ENCODE peak calls at places on chromosomes 5 and 9, in nine cellular contexts. M is progenitor cell of endocrine pancreas, Y is NCI-H2029 treated with DMSO at 0.1 percent for 48 hours, E is RWPE1, P is sciatic nerve, S is left cardiac atrium, D is NCI-H524, U is M059J, T is T-cell. B is an unnamed sample.

GRCh38 chr9:79176298-79176697 is 395.5 kb upstream of the TLE4 start:
- DNase-seq in Y (no peak), E (no peak), P (no peak), M (no peak), S (no peak), D (no peak), T (no peak), U (peak; percentile 52), B (no peak)

GRCh38 chr5:142324377-142324870 is 397 bp downstream of the SPRY4 start:
- DNase-seq in Y (no peak), P (peak; percentile 68), U (peak; percentile 64), T (no peak), S (peak; percentile 60), D (no peak), M (peak; percentile 29), E (peak; percentile 53), B (no peak)

GRCh38 chr5:58406394-58406793 is 53.5 kb downstream of the PLK2 start:
- DNase-seq in E (no peak), P (no peak), U (no peak), T (no peak), M (no peak), S (no peak), Y (no peak), D (no peak), B (no peak)

GRCh38 chr5:133998807-133999206 is 6.0 kb downstream of the VDAC1 start:
- DNase-seq in T (no peak), M (no peak), Y (no peak), U (no peak), E (no peak), S (no peak), D (no peak), P (no peak), B (no peak)

GRCh38 chr5:81121836-81122235 is 111.3 kb upstream of the CKMT2 start:
- DNase-seq in S (no peak), U (no peak), M (no peak), D (no peak), E (no peak), Y (no peak), T (no peak), P (no peak), B (no peak)

GRCh38 chr9:132994410-132995120 is 16.1 kb downstream of the GFI1B start:
- DNase-seq in Y (no peak), U (peak; percentile 49), D (no peak), S (no peak), P (no peak), M (no peak), E (peak; percentile 57), T (no peak), B (peak; percentile 32)

GRCh38 chr9:134682651-134683364 is 41.2 kb downstream of the COL5A1 start:
- DNase-seq in Y (no peak), S (no peak), M (no peak), P (no peak), U (no peak), D (no peak), T (no peak), E (no peak), B (no peak)

GRCh38 chr5:135139397-135140134 is 105.5 kb upstream of the PITX1 start:
- DNase-seq in Y (no peak), U (peak; percentile 87), D (no peak), T (no peak), S (no peak), E (peak; percentile 98), M (no peak), P (no peak), B (no peak)

GRCh38 chr5:141603912-141604311 is 14.9 kb downstream of the DIAPH1 start:
- DNase-seq in M (no peak), D (no peak), P (no peak), S (no peak), Y (no peak), U (no peak), E (no peak), T (no peak), B (no peak)

GRCh38 chr9:136021171-136021890 is 60.2 kb upstream of the UBAC1 start:
- DNase-seq in U (no peak), Y (no peak), M (no peak), D (no peak), T (no peak), P (peak; percentile 56), E (no peak), S (no peak), B (no peak)

GRCh38 chr9:124455820-124456219 is 5.6 kb downstream of the ADGRD2 start:
- DNase-seq in Y (no peak), E (no peak), S (no peak), D (no peak), P (no peak), U (no peak), T (no peak), M (no peak), B (no peak)

GRCh38 chr9:85688361-85688760 is 53.4 kb downstream of the AGTPBP1 start:
- DNase-seq in S (no peak), Y (no peak), M (no peak), U (no peak), P (no peak), T (no peak), E (no peak), D (no peak), B (no peak)

GRCh38 chr5:98050583-98050982 is 722.9 kb upstream of the RGMB start:
- DNase-seq in T (no peak), P (no peak), S (no peak), U (peak; percentile 75), D (no peak), E (peak; percentile 5), M (no peak), Y (no peak), B (no peak)

GRCh38 chr9:116190595-116190994 is 37.0 kb downstream of the PAPPA start:
- DNase-seq in E (no peak), P (no peak), M (no peak), U (no peak), S (no peak), D (no peak), Y (no peak), T (no peak), B (no peak)

GRCh38 chr9:129465834-129466535 is 154.9 kb downstream of the C9orf50 start:
- DNase-seq in E (no peak), T (no peak), P (no peak), S (no peak), U (no peak), M (no peak), Y (no peak), D (no peak), B (no peak)

GRCh38 chr5:179621551-179621971 is 1.9 kb downstream of the HNRNPH1 start:
- DNase-seq in P (peak; percentile 50), E (no peak), D (no peak), U (no peak), S (no peak), T (no peak), M (no peak), Y (no peak), B (no peak)

GRCh38 chr5:112822456-112822855 is 38.6 kb upstream of the SRP19 start:
- DNase-seq in D (no peak), U (no peak), E (no peak), P (no peak), Y (no peak), T (no peak), M (no peak), S (no peak), B (no peak)

GRCh38 chr5:111602817-111603445 is 90.6 kb upstream of the STARD4 start:
- DNase-seq in Y (no peak), T (no peak), U (no peak), P (no peak), S (no peak), M (no peak), E (no peak), D (no peak), B (no peak)

GRCh38 chr5:176658817-176659216 is 11.5 kb downstream of the TSPAN17 start:
- DNase-seq in U (peak; percentile 46), P (no peak), E (no peak), M (no peak), S (no peak), D (no peak), T (no peak), Y (peak; percentile 1), B (no peak)

GRCh38 chr5:37823433-37824152 is 16.2 kb downstream of the GDNF start:
- DNase-seq in M (no peak), T (no peak), E (no peak), U (no peak), Y (no peak), S (peak; percentile 35), P (no peak), D (no peak), B (no peak)

GRCh38 chr9:87387351-87388055 is 110.2 kb upstream of the DAPK1 start:
- DNase-seq in Y (no peak), P (no peak), M (no peak), S (no peak), U (peak; percentile 92), E (peak; percentile 38), D (no peak), T (no peak), B (no peak)

GRCh38 chr9:69949396-69949795 is 94.3 kb upstream of the MAMDC2 start:
- DNase-seq in T (no peak), S (no peak), Y (no peak), E (no peak), P (no peak), U (peak; percentile 15), M (no peak), D (no peak), B (no peak)

GRCh38 chr5:52799358-52799982 is 11.8 kb downstream of the ITGA1 start:
- DNase-seq in T (no peak), M (peak; percentile 23), D (no peak), S (peak; percentile 41), P (peak; percentile 63), E (peak; percentile 44), U (peak; percentile 82), Y (no peak), B (no peak)

GRCh38 chr9:19409406-19410194 is 791 bp downstream of the ACER2 start:
- DNase-seq in E (peak; percentile 36), Y (no peak), U (peak; percentile 28), M (no peak), P (peak; percentile 64), T (no peak), D (no peak), S (peak; percentile 56), B (peak; percentile 55)

GRCh38 chr5:116404792-116405191 is 169.8 kb downstream of the SEMA6A start:
- DNase-seq in D (no peak), P (no peak), U (no peak), S (no peak), E (no peak), Y (no peak), M (no peak), T (no peak), B (no peak)

GRCh38 chr5:135697251-135697958 is 118.6 kb upstream of the CXCL14 start:
- DNase-seq in Y (no peak), P (no peak), U (no peak), E (no peak), S (no peak), D (no peak), T (no peak), M (no peak), B (no peak)

GRCh38 chr5:27503813-27504212 is 465.4 kb upstream of the CDH9 start:
- DNase-seq in U (peak; percentile 57), Y (no peak), S (no peak), E (no peak), D (no peak), P (no peak), M (no peak), T (no peak), B (no peak)

GRCh38 chr5:61280766-61281427 is 51.2 kb upstream of the ZSWIM6 start:
- DNase-seq in P (no peak), S (peak; percentile 42), D (peak; percentile 37), T (no peak), Y (peak; percentile 91), M (no peak), E (peak; percentile 52), U (peak; percentile 80), B (no peak)

GRCh38 chr9:126853667-126854066 is 6.8 kb upstream of the ZBTB34 start:
- DNase-seq in T (no peak), E (peak; percentile 42), Y (no peak), M (no peak), U (peak; percentile 57), S (no peak), P (no peak), D (no peak), B (no peak)

GRCh38 chr5:30832519-30832918 is 361.0 kb upstream of the CDH6 start:
- DNase-seq in U (no peak), T (no peak), S (no peak), P (no peak), E (no peak), D (no peak), M (no peak), Y (no peak), B (no peak)

GRCh38 chr9:120177121-120177520 is 402.8 kb downstream of the CDK5RAP2 start:
- DNase-seq in D (no peak), Y (no peak), U (no peak), P (no peak), E (no peak), S (no peak), T (no peak), M (no peak), B (no peak)

B was measured in OCI-LY7.